ENCODE peak calls at places on chromosomes 7 and 10, in ten cellular contexts. G is esophagus squamous epithelium; R is RPMI8226; W is adrenal gland; V is MV-4-11; Y is NCI-H524; Z is neural crest cell; T is stimulated activated CD4-positive, alpha-beta T cell treated with anti-CD3 and anti-CD28 coated beads, Interleukin-4, amount 100 ng/mL, for 48 hours; S is GM23248; A is GOT3. J is an unnamed sample.

GRCh38 chr7:90825779-90826178 is 229.7 kb downstream of the CDK14 start:
- DNase-seq in A (no peak), T (no peak), G (no peak), R (no peak), Y (no peak), W (no peak), Z (no peak), V (no peak), S (peak; percentile 86), J (no peak)

GRCh38 chr7:120521761-120522737 is 249.1 kb downstream of the KCND2 start:
- DNase-seq in V (no peak), G (no peak), S (peak; percentile 9), W (no peak), Z (no peak), R (no peak), T (no peak), Y (no peak), A (no peak), J (no peak)

GRCh38 chr10:80261316-80262030 is 28.0 kb downstream of the MAT1A start:
- DNase-seq in S (no peak), Y (no peak), T (no peak), V (no peak), Z (no peak), A (no peak), R (no peak), G (no peak), W (no peak), J (no peak)

GRCh38 chr10:92506336-92506735 is 67.6 kb downstream of the IDE start:
- DNase-seq in Y (no peak), R (no peak), A (no peak), V (no peak), S (no peak), Z (no peak), G (no peak), W (no peak), T (no peak), J (no peak)

GRCh38 chr10:73168486-73168844 is 546 bp downstream of the FAM149B1 start:
- DNase-seq in G (no peak), A (no peak), S (no peak), T (no peak), R (no peak), Z (no peak), Y (peak; percentile 20), V (no peak), W (no peak), J (peak; percentile 83)

GRCh38 chr7:70681847-70682350 is 450.0 kb upstream of the GALNT17 start:
- DNase-seq in Z (no peak), A (no peak), S (no peak), T (no peak), R (peak; percentile 82), V (no peak), Y (peak; percentile 71), W (no peak), G (no peak), J (no peak)

GRCh38 chr10:27449571-27449970 is 54.5 kb upstream of the RAB18 start:
- DNase-seq in Z (no peak), Y (no peak), S (no peak), A (no peak), R (no peak), T (no peak), V (no peak), G (no peak), W (no peak), J (no peak)

GRCh38 chr10:11742779-11743298 is 657 bp downstream of the ECHDC3 start:
- DNase-seq in Z (no peak), T (no peak), V (no peak), W (no peak), A (no peak), G (no peak), S (no peak), R (no peak), Y (no peak), J (no peak)

GRCh38 chr10:59126277-59126676 is 50.2 kb upstream of the PHYHIPL start:
- DNase-seq in S (no peak), Y (no peak), Z (no peak), R (no peak), A (no peak), G (no peak), T (no peak), V (no peak), W (no peak), J (no peak)

GRCh38 chr10:52801951-52802350 is 29.4 kb upstream of the MBL2 start:
- DNase-seq in V (no peak), W (no peak), T (no peak), R (no peak), Y (no peak), A (no peak), G (no peak), Z (no peak), S (peak; percentile 28), J (no peak)

GRCh38 chr7:112692333-112692732 is 97.9 kb downstream of the TMEM168 start:
- DNase-seq in T (no peak), Z (no peak), W (no peak), V (no peak), R (no peak), S (no peak), A (no peak), G (no peak), Y (no peak), J (peak; percentile 61)

GRCh38 chr7:121000091-121000983 is 11.8 kb downstream of the CPED1 start:
- DNase-seq in S (peak; percentile 71), T (no peak), R (peak; percentile 48), A (no peak), Y (no peak), Z (no peak), V (no peak), G (no peak), W (no peak), J (no peak)

GRCh38 chr10:69461327-69462025 is 10.2 kb downstream of the TSPAN15 start:
- DNase-seq in A (no peak), G (no peak), Z (no peak), W (no peak), Y (no peak), S (no peak), V (no peak), T (no peak), R (no peak), J (no peak)

GRCh38 chr7:50446542-50446960 is 3.6 kb downstream of the FIGNL1 start:
- DNase-seq in W (no peak), Y (no peak), Z (no peak), G (no peak), R (no peak), V (peak; percentile 89), A (no peak), S (peak; percentile 82), T (no peak), J (no peak)

J was measured in NCI-H146.